ENCODE peak calls at places on chromosomes 16 and 17, in four cellular contexts. V, P, K and O are unnamed samples.

GRCh38 chr16:49556252-49557069 is 182.9 kb downstream of the C16orf78 start:
- DNase-seq in V (no peak), P (no peak), K (no peak), O (peak; percentile 77)

GRCh38 chr17:3569534-3570137 is 12.0 kb upstream of the TRPV3 start:
- DNase-seq in V (no peak), P (no peak), K (no peak), O (no peak)

GRCh38 chr17:34378664-34379101 is 15.7 kb upstream of the CCL1 start:
- DNase-seq in V (no peak), P (no peak), K (no peak), O (no peak)

GRCh38 chr16:27598226-27598625 is 48.3 kb downstream of the KATNIP start:
- DNase-seq in V (no peak), P (no peak), K (no peak), O (no peak)

GRCh38 chr17:19398301-19399181 is 11.6 kb upstream of the MFAP4 start:
- DNase-seq in V (peak; percentile 71), P (no peak), K (peak; percentile 70), O (no peak)

GRCh38 chr16:27463741-27464662 is 62.0 kb downstream of the IL21R start:
- DNase-seq in V (no peak), P (no peak), K (no peak), O (no peak)

GRCh38 chr17:1158879-1159278 is 20.9 kb downstream of the ABR start:
- DNase-seq in V (no peak), P (no peak), K (no peak), O (no peak)

GRCh38 chr16:75754126-75754525 is 27.8 kb upstream of the CPHXL start:
- DNase-seq in V (no peak), P (no peak), K (no peak), O (no peak)

GRCh38 chr16:67562526-67562917 is at the start of gene CTCF:
- DNase-seq in V (peak; percentile 79), P (peak; percentile 82), K (no peak), O (peak; percentile 75)

GRCh38 chr17:5381542-5381941 is 37.9 kb downstream of the NUP88 start:
- DNase-seq in V (no peak), P (no peak), K (no peak), O (no peak)

GRCh38 chr17:57985675-57985974 is 2.4 kb downstream of the VEZF1 start:
- DNase-seq in V (no peak), P (no peak), K (no peak), O (no peak)

GRCh38 chr16:84829168-84829965 is 9.6 kb downstream of the CRISPLD2 start:
- DNase-seq in V (no peak), P (no peak), K (no peak), O (no peak)

GRCh38 chr17:39617446-39618251 is 9.1 kb upstream of the PPP1R1B start:
- DNase-seq in V (peak; percentile 67), P (peak; percentile 27), K (no peak), O (peak; percentile 34)

GRCh38 chr16:67547423-67548264 is 14.7 kb upstream of the CTCF start:
- DNase-seq in V (no peak), P (peak; percentile 47), K (no peak), O (no peak)

GRCh38 chr17:19757536-19758180 is 9.6 kb upstream of the ALDH3A1 start:
- DNase-seq in V (no peak), P (no peak), K (no peak), O (no peak)

GRCh38 chr17:48024149-48025039 is 13.2 kb downstream of the COPZ2 start:
- DNase-seq in V (peak; percentile 84), P (peak; percentile 41), K (no peak), O (peak; percentile 74)
- H3K4me3 ChIP-seq in V (no peak overlapping the region), P (peak overlapping the region; percentile 60), K (peak overlapping the region; percentile 74), O (peak overlapping the region; percentile 24)

GRCh38 chr17:2400877-2401425 is at the start of gene MNT:
- DNase-seq in V (peak; percentile 93), P (peak; percentile 91), K (peak; percentile 76), O (peak; percentile 96)

GRCh38 chr17:2401426-2402221 is 764 bp upstream of the MNT start:
- DNase-seq in V (peak; percentile 100), P (peak; percentile 99), K (peak; percentile 100), O (peak; percentile 95)

GRCh38 chr17:2399572-2400473 is 1.0 kb downstream of the MNT start:
- DNase-seq in V (peak; percentile 95), P (peak; percentile 92), K (peak; percentile 77), O (peak; percentile 90)

GRCh38 chr17:2398655-2399571 is 1.9 kb downstream of the MNT start:
- DNase-seq in V (peak; percentile 66), P (peak; percentile 41), K (no peak), O (peak; percentile 85)

DNA sequence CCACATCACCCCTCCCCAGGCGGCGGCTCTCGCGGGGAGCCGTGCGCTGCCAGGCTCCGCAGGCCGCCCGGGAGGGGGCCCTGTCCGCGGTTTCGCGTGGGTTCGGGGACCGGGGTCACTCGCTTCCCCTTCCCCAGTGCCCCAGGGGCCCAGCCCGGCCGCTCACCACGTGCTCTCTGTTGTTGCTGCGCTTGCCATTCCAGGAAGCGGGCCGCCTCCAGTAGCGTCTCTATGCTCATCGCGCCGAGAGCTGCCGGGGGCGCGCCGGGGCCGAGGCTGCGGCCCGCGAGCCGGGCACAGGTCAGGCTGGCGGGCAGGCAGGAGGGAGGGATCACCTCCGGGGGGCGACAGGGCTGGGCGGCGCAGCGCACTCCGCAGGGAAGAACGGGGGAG is 390 bp downstream of the MNT start:
- DNase-seq in V (no peak), P (peak; percentile 40), K (no peak), O (peak; percentile 40)
- H3K4me1 ChIP-seq in V (peaks cover 30% of the 10 kb centered on the region), P (peaks cover 44% of the 10 kb centered on the region), K (peaks cover 53% of the 10 kb centered on the region), O (peaks cover 33% of the 10 kb centered on the region)

DNA sequence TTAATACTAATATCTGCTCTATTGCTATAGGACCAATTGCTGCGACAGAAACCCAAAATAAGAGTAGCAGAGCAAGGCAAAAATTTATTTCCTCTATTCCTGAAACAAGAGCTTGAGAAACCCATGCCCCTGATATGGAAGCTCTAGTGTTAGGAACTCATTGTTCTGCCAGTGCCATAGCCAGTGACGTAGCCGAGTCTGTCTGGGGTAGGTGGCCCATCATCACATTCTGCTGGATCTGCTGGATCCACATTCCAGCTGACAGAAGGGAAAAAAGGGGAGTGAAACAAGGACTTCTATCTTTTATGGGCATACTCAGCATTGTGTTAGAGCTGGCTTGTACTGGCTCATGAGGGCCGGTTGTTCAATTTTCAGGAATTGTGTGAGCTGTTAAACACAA is 248.9 kb upstream of the MON1B start:
- DNase-seq in V (no peak), P (no peak), K (no peak), O (no peak)
- H3K4me3 ChIP-seq in V (no peak overlapping the region), P (no peak overlapping the region), K (no peak overlapping the region), O (no peak overlapping the region)

GRCh38 chr16:17053536-17054160 is 417.1 kb downstream of the XYLT1 start:
- DNase-seq in V (no peak), P (no peak), K (no peak), O (no peak)

GRCh38 chr16:17061326-17061725 is 409.4 kb downstream of the XYLT1 start:
- DNase-seq in V (no peak), P (no peak), K (no peak), O (no peak)

GRCh38 chr16:17058471-17058870 is 412.3 kb downstream of the XYLT1 start:
- DNase-seq in V (peak; percentile 14), P (no peak), K (no peak), O (no peak)

DNA sequence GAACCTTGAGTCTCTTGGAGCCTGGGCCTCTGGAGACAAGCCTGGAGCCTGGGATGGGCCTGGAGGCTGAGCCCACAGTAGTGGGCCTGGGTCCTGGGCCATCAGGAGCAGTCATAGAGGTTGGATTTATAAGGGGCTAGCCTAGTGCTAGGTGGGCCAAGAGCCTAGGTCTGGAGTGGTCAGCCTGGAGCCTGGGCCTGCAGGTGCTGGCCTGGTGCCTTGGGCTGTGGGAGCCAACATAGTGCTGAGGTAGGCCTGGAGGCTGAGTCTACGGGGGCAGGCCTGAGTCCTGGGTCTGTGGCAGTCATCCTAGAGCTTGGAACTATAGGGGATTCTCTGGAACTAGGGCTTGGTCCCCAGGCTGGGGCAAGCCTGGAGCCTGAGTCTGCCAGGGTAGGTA is 414.1 kb downstream of the XYLT1 start:
- DNase-seq in V (peak; percentile 5), P (no peak), K (no peak), O (no peak)
- H3K4me1 ChIP-seq in V (no peaks in the 10 kb centered on the region), P (no peaks in the 10 kb centered on the region), K (no peaks in the 10 kb centered on the region), O (no peaks in the 10 kb centered on the region)